ENCODE peak calls at places on chromosomes 11 and 22, in four cellular contexts. U is WTC11, Q is HepG2, O is GM12878. H is an unnamed sample.

GRCh38 chr11:129610545-129610944 is 205.1 kb upstream of the TMEM45B start:
- DNase-seq in Q (no peak), U (no peak), O (no peak), H (no peak)

GRCh38 chr11:120562806-120563425 is 51.4 kb downstream of the GRIK4 start:
- DNase-seq in O (no peak), U (no peak), Q (no peak), H (no peak)

GRCh38 chr11:12090061-12090572 is 20.3 kb upstream of the MICAL2 start:
- DNase-seq in Q (no peak), U (no peak), O (no peak), H (peak)

GRCh38 chr11:45922425-45923082 is at the start of gene LARGE2:
- DNase-seq in O (no peak), U (no peak), Q (no peak), H (peak)

GRCh38 chr11:34458566-34458965 is 19.8 kb downstream of the CAT start:
- DNase-seq in Q (no peak), U (no peak), O (no peak), H (no peak)

GRCh38 chr11:105265859-105266258 is 126.3 kb upstream of the CARD18 start:
- DNase-seq in O (no peak), U (no peak), Q (no peak), H (no peak)

GRCh38 chr22:28154856-28155255 is 235.8 kb upstream of the PITPNB start:
- DNase-seq in U (no peak), Q (no peak), O (no peak), H (no peak)

GRCh38 chr11:3213659-3214419 is 4.8 kb downstream of the MRGPRG start:
- DNase-seq in Q (no peak), U (peak), O (no peak), H (no peak)

GRCh38 chr11:3992964-3993363 is 101.6 kb upstream of the RRM1 start:
- DNase-seq in U (no peak), Q (no peak), O (no peak), H (no peak)

DNA sequence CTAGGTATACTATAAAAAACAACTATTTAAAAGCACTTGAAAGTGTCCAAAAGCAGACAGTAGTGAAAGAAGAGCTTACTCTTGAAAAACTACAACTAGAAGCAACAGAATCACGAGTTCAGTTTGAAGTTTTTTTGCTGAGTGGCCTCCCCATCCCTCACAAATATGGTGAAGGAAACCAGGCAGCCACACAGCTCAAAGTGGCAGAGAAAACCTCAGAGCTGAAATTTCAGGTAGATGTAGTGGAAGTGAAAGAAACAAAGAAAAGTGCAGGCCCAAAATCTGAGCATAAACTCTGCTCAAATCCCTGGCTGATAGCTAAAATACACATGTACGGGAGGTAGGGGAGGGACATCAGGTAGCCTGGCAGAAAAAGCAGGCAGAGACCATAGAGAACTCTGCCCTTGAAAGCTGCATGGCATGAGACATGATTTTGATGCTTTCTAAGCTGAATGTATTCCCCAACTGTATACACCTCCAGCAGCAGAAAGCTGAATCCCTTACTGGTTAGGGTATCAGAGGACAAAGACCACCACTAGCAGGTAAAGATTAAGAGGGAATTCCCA is 12.1 kb downstream of the BTBD10 start:
- DNase-seq in U (no peak), O (no peak), Q (no peak), H (no peak)
- TF ChIP-seq ETV6 in U (no peak), O (no peak), Q (no peak), H (no peak)

DNA sequence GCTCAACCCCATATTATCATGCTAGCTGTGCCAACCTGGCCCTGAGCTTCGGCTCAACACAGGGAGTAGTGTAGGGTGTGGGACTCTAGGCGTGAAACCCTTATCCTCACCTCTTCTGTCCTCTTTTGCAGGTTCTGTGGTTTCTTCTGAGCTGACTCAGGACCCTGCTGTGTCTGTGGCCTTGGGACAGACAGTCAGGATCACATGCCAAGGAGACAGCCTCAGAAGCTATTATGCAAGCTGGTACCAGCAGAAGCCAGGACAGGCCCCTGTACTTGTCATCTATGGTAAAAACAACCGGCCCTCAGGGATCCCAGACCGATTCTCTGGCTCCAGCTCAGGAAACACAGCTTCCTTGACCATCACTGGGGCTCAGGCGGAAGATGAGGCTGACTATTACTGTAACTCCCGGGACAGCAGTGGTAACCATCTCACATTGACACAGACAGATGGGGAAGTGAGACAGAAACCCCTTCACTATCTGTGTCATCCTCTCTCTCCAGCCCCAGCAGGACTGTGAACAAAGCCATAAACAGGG is 76.4 kb downstream of the GGTLC2 start:
- DNase-seq in O (peak), Q (no peak), U (no peak), H (no peak)
- TF ChIP-seq ETV6 in O (no peak), Q (no peak), U (no peak), H (no peak)

GRCh38 chr11:117945047-117945820 is 16.0 kb upstream of the TMPRSS13 start:
- DNase-seq in Q (no peak), U (no peak), O (no peak), H (no peak)
- TF ChIP-seq ETV6 in Q (no peak), U (no peak), O (no peak), H (no peak)

GRCh38 chr11:60263434-60263833 is 17.0 kb upstream of the MS4A4A start:
- DNase-seq in U (no peak), Q (no peak), O (no peak), H (no peak)

GRCh38 chr11:60264644-60265043 is 15.8 kb upstream of the MS4A4A start:
- DNase-seq in O (no peak), U (no peak), Q (no peak), H (no peak)

GRCh38 chr11:60261014-60261413 is 18.1 kb upstream of the MS4A4E start:
- DNase-seq in Q (no peak), O (no peak), U (no peak), H (no peak)

GRCh38 chr11:60265373-60266214 is 14.9 kb upstream of the MS4A4A start:
- DNase-seq in O (peak), U (no peak), Q (peak), H (peak)
- TF ChIP-seq ETV6 in O (no peak), U (no peak), Q (no peak), H (no peak)

GRCh38 chr11:92380882-92381281 is 156.3 kb downstream of the FAT3 start:
- DNase-seq in Q (no peak), O (no peak), U (no peak), H (no peak)
- TF ChIP-seq ETV6 in Q (no peak), O (no peak), U (no peak), H (no peak)

GRCh38 chr11:9038537-9038936 is 34.7 kb upstream of the NRIP3 start:
- DNase-seq in U (no peak), Q (no peak), O (no peak), H (no peak)

GRCh38 chr11:9037963-9038362 is 34.2 kb upstream of the NRIP3 start:
- DNase-seq in Q (no peak), U (no peak), O (no peak), H (no peak)

GRCh38 chr11:9039863-9040262 is 36.1 kb upstream of the NRIP3 start:
- DNase-seq in Q (no peak), U (no peak), O (no peak), H (no peak)

GRCh38 chr11:9039194-9039593 is 35.4 kb upstream of the NRIP3 start:
- DNase-seq in Q (no peak), O (peak), U (no peak), H (no peak)

GRCh38 chr11:9040410-9040809 is 36.6 kb upstream of the NRIP3 start:
- DNase-seq in Q (no peak), O (no peak), U (no peak), H (no peak)
- TF ChIP-seq ETV6 in Q (no peak), O (no peak), U (no peak), H (no peak)

GRCh38 chr22:26689553-26690301 is 32.3 kb downstream of the MIAT start:
- DNase-seq in Q (no peak), U (no peak), O (no peak), H (no peak)
- TF ChIP-seq ETV6 in Q (no peak), U (no peak), O (no peak), H (no peak)